ENCODE peak calls at places on chromosomes 7 and 10, in six cellular contexts. W is EL, Q is KBM-7, T is retinal pigment epithelial cell, Z is GM13976, A is sigmoid colon. K is an unnamed sample.

GRCh38 chr7:29208410-29209250 is 14.1 kb downstream of the CHN2 start:
- DNase-seq in Z (no peak), Q (no peak), A (no peak), T (no peak), W (no peak), K (no peak)

GRCh38 chr7:106462365-106462859 is 177.6 kb upstream of the NAMPT start:
- DNase-seq in Z (peak; percentile 15), A (no peak), W (peak; percentile 46), T (no peak), Q (peak; percentile 86), K (peak; percentile 27)

GRCh38 chr10:43041422-43042342 is 35.2 kb upstream of the RET start:
- DNase-seq in A (peak; percentile 45), Q (no peak), T (no peak), W (no peak), Z (no peak), K (no peak)

GRCh38 chr7:13117103-13117502 is 429.7 kb downstream of the ARL4A start:
- DNase-seq in Z (no peak), A (no peak), W (peak; percentile 5), T (no peak), Q (peak; percentile 19), K (no peak)

GRCh38 chr7:14381306-14381705 is 391.8 kb upstream of the ETV1 start:
- DNase-seq in Z (no peak), A (no peak), T (no peak), Q (no peak), W (no peak), K (no peak)

GRCh38 chr10:381805-382204 is 246.6 kb downstream of the ZMYND11 start:
- DNase-seq in W (no peak), A (peak; percentile 52), Q (no peak), T (no peak), Z (no peak), K (no peak)

GRCh38 chr10:101405006-101405405 is 51.0 kb downstream of the BTRC start:
- DNase-seq in Q (no peak), A (no peak), W (no peak), T (no peak), Z (no peak), K (no peak)

GRCh38 chr7:696426-697258 is 29.9 kb upstream of the DNAAF5 start:
- DNase-seq in A (peak; percentile 24), W (no peak), Z (no peak), Q (no peak), T (no peak), K (no peak)

GRCh38 chr7:75617634-75618234 is 121.0 kb downstream of the HIP1 start:
- DNase-seq in W (no peak), T (no peak), Q (peak; percentile 99), A (peak; percentile 82), Z (no peak), K (no peak)

GRCh38 chr7:34837826-34838225 is 179.8 kb downstream of the NPSR1 start:
- DNase-seq in T (no peak), Q (no peak), A (no peak), W (peak; percentile 23), Z (no peak), K (no peak)

GRCh38 chr10:86368987-86369386 is 2.4 kb upstream of the GRID1 start:
- DNase-seq in W (no peak), Z (no peak), T (no peak), A (peak; percentile 19), Q (no peak), K (no peak)

GRCh38 chr7:128792471-128793183 is 859 bp downstream of the CCDC136 start:
- DNase-seq in Z (no peak), W (no peak), T (no peak), Q (peak; percentile 38), A (peak; percentile 78), K (no peak)

GRCh38 chr10:8306685-8307364 is 252.3 kb downstream of the GATA3 start:
- DNase-seq in A (no peak), Q (no peak), W (no peak), T (peak; percentile 19), Z (no peak), K (no peak)

GRCh38 chr10:45452743-45453452 is 78.9 kb downstream of the ALOX5 start:
- DNase-seq in Z (no peak), A (no peak), T (no peak), W (no peak), Q (no peak), K (no peak)

GRCh38 chr7:131131012-131131745 is 196.5 kb upstream of the MKLN1 start:
- DNase-seq in Z (no peak), T (no peak), W (no peak), A (no peak), Q (no peak), K (no peak)

GRCh38 chr10:77038412-77038806 is 599.2 kb downstream of the KCNMA1 start:
- DNase-seq in W (peak; percentile 36), Z (no peak), T (no peak), Q (no peak), A (no peak), K (no peak)

GRCh38 chr10:70656489-70656888 is 15.8 kb upstream of the ADAMTS14 start:
- DNase-seq in T (peak; percentile 81), W (peak; percentile 100), A (peak; percentile 27), Q (peak; percentile 69), Z (peak; percentile 73), K (peak; percentile 68)

GRCh38 chr10:103493362-103493871 is at the start of gene NEURL1:
- DNase-seq in A (no peak), Q (no peak), W (no peak), Z (peak; percentile 55), T (no peak), K (no peak)

GRCh38 chr10:132698761-132699391 is 87.1 kb downstream of the NKX6-2 start:
- DNase-seq in Z (no peak), A (peak; percentile 57), W (no peak), Q (no peak), T (no peak), K (no peak)

GRCh38 chr7:10412426-10413019 is 561.1 kb upstream of the PHF14 start:
- DNase-seq in Q (peak; percentile 54), T (peak; percentile 7), A (no peak), Z (peak; percentile 21), W (peak; percentile 1), K (peak; percentile 24)

GRCh38 chr7:158020706-158021095 is 566.9 kb downstream of the PTPRN2 start:
- DNase-seq in W (no peak), T (no peak), A (peak; percentile 44), Q (no peak), Z (no peak), K (no peak)

GRCh38 chr10:130301026-130301892 is 165.1 kb downstream of the GLRX3 start:
- DNase-seq in W (no peak), Q (no peak), T (no peak), Z (no peak), A (no peak), K (no peak)

K was measured in GM10248.